ENCODE peak calls at places on chromosome 5, in five cellular contexts. N is RWPE1; K is lower leg skin; O is activated naive CD4-positive, alpha-beta T cell treated with anti-CD3 and anti-CD28 coated beads for 36 hours; E is mesenteric fat pad. C is an unnamed sample.

GRCh38 chr5:39505751-39506150 is 81.0 kb upstream of the DAB2 start:
- DNase-seq in K (no peak), N (no peak), E (no peak), O (no peak), C (no peak)

GRCh38 chr5:111810087-111810486 is 53.1 kb upstream of the NREP start:
- DNase-seq in E (no peak), N (no peak), O (no peak), K (no peak), C (no peak)

GRCh38 chr5:119655081-119655480 is 25.7 kb downstream of the FAM170A start:
- DNase-seq in E (no peak), N (peak), K (no peak), O (no peak), C (no peak)

GRCh38 chr5:172699999-172700685 is 59.1 kb downstream of the NEURL1B start:
- DNase-seq in O (no peak), E (no peak), K (no peak), N (no peak), C (no peak)

GRCh38 chr5:30581198-30581925 is 612.1 kb upstream of the CDH6 start:
- DNase-seq in O (no peak), E (no peak), N (no peak), K (no peak), C (no peak)

GRCh38 chr5:1436681-1437080 is 8.6 kb downstream of the SLC6A3 start:
- DNase-seq in K (no peak), O (no peak), E (no peak), N (no peak), C (peak)

GRCh38 chr5:154445422-154446182 is at the start of gene SAP30L:
- DNase-seq in N (peak), K (peak), O (peak), E (peak), C (peak)

GRCh38 chr5:59732301-59732700 is 161.2 kb downstream of the PDE4D start:
- DNase-seq in K (no peak), O (no peak), N (no peak), E (no peak), C (no peak)

GRCh38 chr5:81336528-81336927 is 35.1 kb downstream of the ZCCHC9 start:
- DNase-seq in K (no peak), O (no peak), E (no peak), N (no peak), C (no peak)

GRCh38 chr5:160460377-160461049 is 38.9 kb downstream of the PTTG1 start:
- DNase-seq in N (no peak), O (no peak), E (no peak), K (no peak), C (no peak)